ENCODE peak calls at places on chromosomes 7 and 10, in five cellular contexts. L is cardiac muscle cell, Y is stomach, J is tibial artery, P is breast epithelium. G is an unnamed sample.

GRCh38 chr7:124775422-124775821 is 9.8 kb upstream of the GPR37 start:
- DNase-seq in Y (no peak), J (no peak), L (no peak), P (no peak), G (no peak)

GRCh38 chr10:85492684-85493083 is 873.9 kb downstream of the GRID1 start:
- DNase-seq in Y (no peak), J (no peak), L (no peak), P (no peak), G (no peak)

GRCh38 chr7:102836206-102836938 is 76.4 kb upstream of the LRRC17 start:
- DNase-seq in Y (no peak), P (no peak), L (no peak), J (no peak), G (peak)

GRCh38 chr7:131363719-131364118 is 36.0 kb downstream of the MKLN1 start:
- DNase-seq in L (no peak), Y (no peak), P (no peak), J (no peak), G (no peak)

GRCh38 chr7:130875265-130875741 is 141.3 kb upstream of the KLF14 start:
- DNase-seq in J (no peak), P (no peak), L (peak), Y (peak), G (peak)

GRCh38 chr10:10782603-10783002 is 235.1 kb upstream of the CELF2 start:
- DNase-seq in Y (no peak), J (no peak), P (no peak), L (no peak), G (no peak)

GRCh38 chr10:47283101-47283630 is 16.8 kb upstream of the GDF10 start:
- DNase-seq in J (no peak), Y (no peak), L (no peak), P (no peak), G (no peak)

GRCh38 chr7:2044311-2044882 is 188.3 kb downstream of the MAD1L1 start:
- DNase-seq in P (no peak), L (no peak), Y (no peak), J (peak), G (no peak)

GRCh38 chr7:85000973-85001372 is 185.9 kb downstream of the SEMA3D start:
- DNase-seq in L (no peak), J (no peak), Y (no peak), P (no peak), G (no peak)

GRCh38 chr7:81457858-81458522 is 311.9 kb downstream of the HGF start:
- DNase-seq in J (no peak), P (no peak), L (peak), Y (no peak), G (peak)

GRCh38 chr7:116530107-116530820 is 5.4 kb downstream of the CAV1 start:
- DNase-seq in Y (no peak), L (no peak), P (no peak), J (no peak), G (no peak)

GRCh38 chr10:110901954-110902819 is 16.8 kb downstream of the BBIP1 start:
- DNase-seq in Y (no peak), P (no peak), J (no peak), L (no peak), G (peak)

GRCh38 chr7:134478707-134479106 is 19.8 kb upstream of the AKR1B1 start:
- DNase-seq in J (no peak), P (no peak), L (no peak), Y (no peak), G (no peak)

GRCh38 chr10:73653701-73654100 is 2.1 kb downstream of the SYNPO2L start:
- DNase-seq in P (no peak), L (peak), J (no peak), Y (no peak), G (no peak)

GRCh38 chr7:14018751-14019150 is 29.3 kb upstream of the ETV1 start:
- DNase-seq in Y (no peak), L (no peak), J (no peak), P (no peak), G (no peak)

GRCh38 chr7:75732764-75733630 is 5.7 kb downstream of the HIP1 start:
- DNase-seq in P (no peak), J (peak), L (no peak), Y (no peak), G (no peak)

GRCh38 chr7:44151679-44152355 is 10.7 kb upstream of the MYL7 start:
- DNase-seq in Y (no peak), P (peak), L (no peak), J (no peak), G (no peak)

GRCh38 chr10:3193751-3194150 is 21.2 kb upstream of the PITRM1 start:
- DNase-seq in Y (no peak), P (no peak), J (no peak), L (no peak), G (no peak)

GRCh38 chr10:109852004-109852717 is 71.2 kb downstream of the XPNPEP1 start:
- DNase-seq in Y (peak), L (peak), J (peak), P (peak), G (peak)

GRCh38 chr10:77493239-77493806 is 144.3 kb downstream of the KCNMA1 start:
- DNase-seq in Y (no peak), L (no peak), J (no peak), P (no peak), G (no peak)

GRCh38 chr7:5428470-5429252 is 5.0 kb upstream of the TNRC18 start:
- DNase-seq in P (no peak), J (peak), Y (peak), L (peak), G (peak)

GRCh38 chr7:93921607-93922446 is at the start of gene GNG11:
- DNase-seq in P (peak), L (peak), J (peak), Y (peak), G (peak)

GRCh38 chr10:4595920-4596319 is 230.1 kb upstream of the AKR1E2 start:
- DNase-seq in Y (no peak), L (no peak), P (no peak), J (no peak), G (no peak)

GRCh38 chr10:16904049-16904448 is 86.8 kb upstream of the RSU1 start:
- DNase-seq in Y (no peak), L (no peak), J (no peak), P (no peak), G (no peak)

GRCh38 chr10:126259883-126260282 is 128.4 kb downstream of the ADAM12 start:
- DNase-seq in J (no peak), Y (no peak), L (no peak), P (no peak), G (no peak)

GRCh38 chr10:103884681-103885139 is 29.3 kb upstream of the SH3PXD2A start:
- DNase-seq in L (peak), Y (no peak), J (no peak), P (no peak), G (peak)

GRCh38 chr7:75734586-75735047 is 4.1 kb downstream of the HIP1 start:
- DNase-seq in Y (no peak), P (no peak), J (no peak), L (peak), G (no peak)

GRCh38 chr7:115356139-115356746 is 434.3 kb downstream of the MDFIC start:
- DNase-seq in J (no peak), Y (no peak), P (no peak), L (peak), G (no peak)

GRCh38 chr10:7272008-7272407 is 138.8 kb downstream of the SFMBT2 start:
- DNase-seq in J (no peak), Y (no peak), L (no peak), P (no peak), G (no peak)

GRCh38 chr10:58293989-58294388 is 25.0 kb downstream of the CISD1 start:
- DNase-seq in P (no peak), Y (no peak), L (no peak), J (no peak), G (no peak)

GRCh38 chr7:149838992-149839408 is 825 bp downstream of the ZNF862 start:
- DNase-seq in Y (no peak), P (no peak), L (no peak), J (no peak), G (peak)

GRCh38 chr7:4842302-4843064 is 19.3 kb downstream of the PAPOLB start:
- DNase-seq in P (no peak), Y (no peak), J (no peak), L (no peak), G (no peak)

GRCh38 chr7:128737867-128738390 is 1.2 kb upstream of the CALU start:
- DNase-seq in J (no peak), P (no peak), Y (no peak), L (no peak), G (peak)

GRCh38 chr10:114539623-114540022 is 118.5 kb downstream of the ABLIM1 start:
- DNase-seq in L (no peak), J (no peak), P (no peak), Y (no peak), G (no peak)

GRCh38 chr10:124064158-124064603 is 29.2 kb downstream of the CHST15 start:
- DNase-seq in J (no peak), Y (no peak), L (no peak), P (no peak), G (no peak)

GRCh38 chr7:110386914-110387313 is 704.0 kb upstream of the LRRN3 start:
- DNase-seq in J (no peak), P (no peak), L (peak), Y (no peak), G (peak)

GRCh38 chr10:128028508-128029279 is 97.5 kb downstream of the MKI67 start:
- DNase-seq in Y (no peak), P (no peak), J (no peak), L (no peak), G (no peak)

GRCh38 chr7:15720849-15721471 is 34.5 kb upstream of the MEOX2 start:
- DNase-seq in P (no peak), Y (no peak), J (peak), L (peak), G (no peak)
- TF ChIP-seq CTCF in P (peak), Y (no peak), J (peak), L (peak), G (peak)

DNA sequence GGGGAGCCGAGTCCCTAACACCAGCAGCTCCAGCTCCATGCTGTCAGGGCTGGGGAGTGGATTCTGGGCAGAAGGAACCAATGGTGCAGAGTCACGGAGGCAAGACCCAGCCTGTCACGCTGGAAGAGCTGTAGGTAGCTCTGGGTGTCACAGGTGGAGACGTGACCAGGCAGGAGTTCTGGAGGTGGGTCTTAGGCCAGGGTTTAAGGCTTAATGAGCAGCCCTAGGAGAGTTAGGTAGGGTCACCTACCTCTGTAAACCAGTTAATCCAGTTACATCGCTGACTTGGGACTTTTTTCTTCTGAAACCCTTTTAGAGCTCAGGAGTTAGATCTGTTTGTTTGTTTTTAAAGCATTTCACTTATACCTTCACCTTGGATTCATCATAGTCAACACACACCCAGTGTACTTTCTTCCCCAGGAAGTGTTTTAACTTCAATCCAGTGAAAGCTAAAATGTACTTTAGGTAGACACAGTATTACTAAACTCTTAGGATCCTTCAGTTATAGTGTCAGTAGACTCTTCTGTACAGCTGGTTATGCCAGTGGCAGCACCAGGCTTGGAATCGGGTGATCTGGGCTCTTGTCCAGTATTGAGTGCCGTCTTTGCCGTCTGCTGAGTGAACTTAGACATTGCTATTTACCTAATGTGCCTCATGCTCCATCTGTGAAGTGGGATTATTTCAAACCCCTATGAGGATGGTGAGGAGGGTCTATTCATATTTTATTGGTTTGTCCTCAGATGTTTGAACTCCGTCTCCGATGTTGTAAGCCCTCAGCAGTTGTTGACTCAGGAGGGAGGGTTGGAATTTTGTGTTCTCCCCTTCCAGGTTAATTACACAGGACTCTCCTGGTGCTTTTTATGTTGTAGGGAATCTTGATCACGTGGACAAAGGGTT is 31.0 kb downstream of the TACR2 start:
- DNase-seq in P (no peak), Y (no peak), J (no peak), L (no peak), G (peak)
- H3K27ac ChIP-seq in P (peak), Y (peak), J (no peak), L (no peak), G (peak)

GRCh38 chr7:138713191-138713590 is 12.0 kb upstream of the SVOPL start:
- DNase-seq in P (no peak), J (no peak), Y (no peak), L (no peak), G (no peak)

GRCh38 chr7:138705122-138705521 is 4.0 kb upstream of the SVOPL start:
- DNase-seq in Y (no peak), L (no peak), P (no peak), J (no peak), G (no peak)

GRCh38 chr7:138716889-138717288 is 15.7 kb upstream of the SVOPL start:
- DNase-seq in Y (no peak), L (no peak), J (no peak), P (no peak), G (no peak)

GRCh38 chr7:138712652-138713051 is 11.5 kb upstream of the SVOPL start:
- DNase-seq in L (no peak), Y (no peak), P (no peak), J (no peak), G (no peak)

GRCh38 chr7:138711007-138711406 is 9.8 kb upstream of the SVOPL start:
- DNase-seq in J (no peak), L (no peak), Y (no peak), P (no peak), G (no peak)
- TF ChIP-seq CTCF in J (no peak), L (no peak), Y (no peak), P (no peak), G (no peak)

GRCh38 chr10:88091490-88092061 is 228.2 kb downstream of the PTEN start:
- DNase-seq in Y (peak), J (no peak), P (no peak), L (no peak), G (peak)
- H3K27ac ChIP-seq in Y (peak), J (no peak), P (no peak), L (no peak), G (no peak)